ENCODE peak calls at places on chromosomes 5 and 9, in seven cellular contexts. M, S, Z, D, R, Y and A are unnamed samples.

GRCh38 chr5:1006656-1007071 is 1.9 kb upstream of the NKD2 start:
- DNase-seq in M (no peak), S (no peak), Z (no peak), D (peak; percentile 44), R (no peak), Y (no peak), A (no peak)

GRCh38 chr9:95415158-95415557 is 97.6 kb upstream of the FANCC start:
- DNase-seq in M (no peak), S (no peak), Z (no peak), D (no peak), R (no peak), Y (no peak), A (no peak)

GRCh38 chr5:72529383-72529782 is 22.2 kb upstream of the ZNF366 start:
- DNase-seq in M (no peak), S (no peak), Z (no peak), D (no peak), R (no peak), Y (no peak), A (no peak)

GRCh38 chr5:102617187-102617856 is 118.5 kb upstream of the SLCO6A1 start:
- DNase-seq in M (no peak), S (no peak), Z (no peak), D (no peak), R (no peak), Y (peak; percentile 66), A (no peak)

GRCh38 chr5:122195784-122196394 is 66.5 kb downstream of the ZNF474 start:
- DNase-seq in M (peak; percentile 19), S (peak; percentile 73), Z (peak; percentile 11), D (no peak), R (peak; percentile 46), Y (peak; percentile 35), A (peak; percentile 68)

GRCh38 chr5:171428849-171429542 is 9.5 kb downstream of the FGF18 start:
- DNase-seq in M (no peak), S (no peak), Z (no peak), D (peak; percentile 53), R (no peak), Y (no peak), A (no peak)

GRCh38 chr5:63164838-63165237 is 586.2 kb downstream of the LRRC70 start:
- DNase-seq in M (no peak), S (no peak), Z (no peak), D (no peak), R (peak; percentile 26), Y (no peak), A (no peak)

GRCh38 chr5:167720201-167720600 is 571.2 kb upstream of the WWC1 start:
- DNase-seq in M (no peak), S (no peak), Z (no peak), D (no peak), R (no peak), Y (no peak), A (peak; percentile 24)

GRCh38 chr5:140131967-140132409 is 6.3 kb downstream of the IGIP start:
- DNase-seq in M (no peak), S (peak; percentile 71), Z (no peak), D (no peak), R (no peak), Y (peak; percentile 83), A (peak; percentile 93)

GRCh38 chr9:89806371-89807100 is 201.7 kb downstream of the GADD45G start:
- DNase-seq in M (no peak), S (peak; percentile 34), Z (no peak), D (no peak), R (no peak), Y (no peak), A (no peak)

GRCh38 chr5:172849636-172850453 is 15.8 kb downstream of the ERGIC1 start:
- DNase-seq in M (no peak), S (no peak), Z (no peak), D (no peak), R (no peak), Y (no peak), A (peak; percentile 81)

DNA sequence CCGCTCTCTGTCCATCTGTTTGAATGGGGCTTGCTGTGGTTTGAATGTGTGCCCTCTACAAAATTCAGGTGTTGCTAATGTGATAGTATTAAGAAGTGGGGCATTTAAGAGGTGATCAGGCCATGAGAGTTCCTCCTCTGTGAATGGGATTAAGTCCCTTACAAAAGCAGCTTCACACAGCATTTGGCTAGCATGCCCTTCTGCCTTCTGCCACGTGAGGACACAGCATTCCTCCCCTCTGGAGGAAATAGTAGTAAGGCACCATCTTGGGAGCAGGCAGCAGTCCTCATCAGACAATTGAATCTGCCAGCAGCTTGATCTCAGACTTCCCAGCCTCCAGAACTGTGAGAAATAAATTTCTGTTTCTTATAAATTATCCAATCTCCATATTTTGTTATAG is 540.2 kb downstream of the CSNK1G3 start:
- DNase-seq in M (no peak), S (no peak), Z (no peak), D (no peak), R (peak; percentile 15), Y (no peak), A (no peak)
- H3K4me3 ChIP-seq in M (no peak overlapping the region), S (no peak overlapping the region), Z (no peak overlapping the region), D (no peak overlapping the region), R (no peak overlapping the region), Y (no peak overlapping the region), A (no peak overlapping the region)

GRCh38 chr5:43553381-43553780 is 3.5 kb downstream of the PAIP1 start:
- DNase-seq in M (no peak), S (no peak), Z (no peak), D (no peak), R (no peak), Y (no peak), A (peak; percentile 20)

GRCh38 chr5:43554497-43554896 is 2.4 kb downstream of the PAIP1 start:
- DNase-seq in M (no peak), S (no peak), Z (no peak), D (no peak), R (no peak), Y (no peak), A (no peak)

GRCh38 chr5:43556857-43557593 is at the start of gene PAIP1:
- DNase-seq in M (peak; percentile 75), S (peak; percentile 86), Z (peak; percentile 66), D (peak; percentile 91), R (peak; percentile 83), Y (peak; percentile 48), A (peak; percentile 93)

GRCh38 chr5:43560128-43560527 is 3.3 kb upstream of the PAIP1 start:
- DNase-seq in M (no peak), S (no peak), Z (no peak), D (no peak), R (no peak), Y (no peak), A (peak; percentile 52)

DNA sequence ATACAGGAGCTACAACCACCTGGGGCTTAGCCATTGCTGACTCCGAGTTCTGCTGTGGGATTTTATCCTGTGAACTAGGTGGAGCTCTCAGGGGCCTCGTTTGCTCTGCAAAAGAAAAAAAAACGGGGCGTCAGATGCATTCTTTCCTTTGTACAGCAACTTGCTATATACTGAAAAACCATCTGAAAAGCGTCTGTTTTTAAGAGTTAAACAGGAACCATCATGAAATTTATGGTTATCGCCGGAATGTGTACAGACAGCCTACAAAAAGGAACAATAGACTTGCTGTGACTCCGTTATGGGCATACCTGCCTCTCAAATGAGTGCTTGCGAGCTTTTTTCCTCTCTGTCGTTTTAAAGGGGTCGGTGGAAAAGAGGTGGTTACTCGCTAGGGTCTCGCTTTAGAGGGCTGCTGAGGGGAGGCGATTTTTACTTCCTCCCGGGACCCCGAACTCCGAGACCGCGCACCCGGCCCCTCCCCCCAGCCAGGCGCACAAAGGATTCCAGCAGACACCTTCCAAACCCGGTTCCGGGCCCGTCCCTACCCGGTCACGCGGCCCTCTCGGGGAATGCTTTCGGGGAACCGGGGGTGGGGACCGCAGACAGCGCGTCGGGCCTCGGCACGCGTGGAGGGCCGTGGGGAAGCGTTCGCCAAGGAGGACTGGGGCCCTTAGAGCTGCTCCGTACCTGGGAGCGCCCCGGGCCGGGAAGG is 826 bp downstream of the PAIP1 start:
- DNase-seq in M (peak; percentile 56), S (peak; percentile 67), Z (peak; percentile 29), D (peak; percentile 76), R (peak; percentile 41), Y (no peak), A (peak; percentile 60)
- H3K4me3 ChIP-seq in M (peak overlapping the region; percentile 93), S (peak overlapping the region; percentile 98), Z (peak overlapping the region; percentile 84), D (peak overlapping the region; percentile 85), R (peak overlapping the region; percentile 68), Y (peak overlapping the region; percentile 89), A (peak overlapping the region; percentile 67)

DNA sequence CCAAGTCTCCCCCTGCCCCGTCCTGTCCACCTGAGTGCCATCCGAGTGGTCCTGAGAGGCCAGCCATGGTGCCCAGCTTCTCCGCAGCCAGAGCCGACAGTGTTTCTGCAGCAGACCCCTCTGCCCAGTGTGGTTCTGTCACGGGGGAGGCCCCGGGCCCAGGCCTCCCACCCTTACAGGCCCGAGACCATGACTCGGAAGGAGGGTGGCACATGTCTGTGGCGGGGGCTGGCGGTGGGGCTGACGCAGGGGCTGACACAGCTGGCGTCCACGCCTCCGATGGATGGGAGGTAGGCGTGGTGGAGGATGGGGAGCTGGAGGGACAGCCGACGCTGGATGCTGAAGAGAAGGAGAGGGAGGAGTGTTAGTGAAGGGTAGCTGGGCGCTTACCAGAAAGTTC is 35.0 kb upstream of the TBC1D2 start:
- DNase-seq in M (no peak), S (no peak), Z (no peak), D (no peak), R (no peak), Y (no peak), A (no peak)
- H3K4me3 ChIP-seq in M (no peak overlapping the region), S (no peak overlapping the region), Z (no peak overlapping the region), D (no peak overlapping the region), R (no peak overlapping the region), Y (no peak overlapping the region), A (no peak overlapping the region)

GRCh38 chr5:59300930-59301329 is 592.6 kb downstream of the PDE4D start:
- DNase-seq in M (no peak), S (no peak), Z (no peak), D (no peak), R (no peak), Y (no peak), A (no peak)

GRCh38 chr5:59293700-59294099 is 599.8 kb downstream of the PDE4D start:
- DNase-seq in M (no peak), S (no peak), Z (no peak), D (no peak), R (no peak), Y (no peak), A (peak; percentile 31)

GRCh38 chr5:59299006-59299405 is 594.5 kb downstream of the PDE4D start:
- DNase-seq in M (no peak), S (peak; percentile 87), Z (no peak), D (no peak), R (no peak), Y (no peak), A (peak; percentile 71)

GRCh38 chr5:59301727-59302126 is 591.8 kb downstream of the PDE4D start:
- DNase-seq in M (no peak), S (peak; percentile 78), Z (no peak), D (no peak), R (no peak), Y (no peak), A (no peak)

DNA sequence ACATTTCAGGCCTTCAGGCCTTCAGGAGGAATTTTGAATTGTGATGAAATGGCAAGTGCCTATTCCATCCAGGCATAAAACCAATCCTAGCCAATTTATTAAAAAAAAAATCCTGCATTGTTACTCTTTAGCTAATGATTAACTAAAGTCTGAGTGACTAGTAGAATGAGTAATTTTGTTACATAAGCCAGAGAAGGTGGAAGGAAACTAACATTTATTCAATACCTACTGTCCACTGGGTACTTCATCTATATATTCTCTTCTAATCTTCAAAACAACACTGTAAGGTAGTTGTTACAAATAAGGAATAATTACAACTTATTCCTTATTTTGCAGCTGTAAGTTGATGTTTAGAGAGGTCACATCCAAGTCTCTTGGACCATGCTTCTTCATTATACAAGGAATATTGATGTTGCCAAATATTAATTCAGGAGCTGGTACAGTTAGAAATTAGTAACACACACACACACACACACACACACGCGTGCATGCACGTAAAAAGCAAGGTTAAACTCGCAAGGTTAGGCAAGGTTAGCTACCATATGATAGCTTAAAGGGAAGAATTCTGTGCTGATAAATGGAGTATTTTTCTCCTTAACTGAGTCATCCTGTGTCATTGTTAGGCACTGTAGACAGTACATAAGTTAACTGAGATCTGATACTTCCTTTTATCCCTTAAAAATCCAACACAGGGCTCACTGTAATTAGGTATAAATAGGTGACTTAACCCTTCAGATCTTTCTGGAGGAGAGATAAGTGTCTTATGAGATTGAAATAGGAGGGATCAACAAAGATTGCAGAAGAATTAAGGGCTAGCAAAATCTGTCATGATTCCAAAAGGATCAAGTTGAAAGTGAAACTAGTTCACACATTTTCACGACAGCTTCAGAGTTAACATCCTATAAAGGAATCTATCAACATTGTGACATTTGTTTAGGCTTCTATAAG is 596.9 kb downstream of the PDE4D start:
- DNase-seq in M (peak; percentile 52), S (peak; percentile 83), Z (peak; percentile 43), D (no peak), R (no peak), Y (no peak), A (peak; percentile 65)
- H3K4me3 ChIP-seq in M (peak overlapping the region; percentile 37), S (no peak overlapping the region), Z (peak overlapping the region; percentile 39), D (peak overlapping the region; percentile 41), R (no peak overlapping the region), Y (no peak overlapping the region), A (peak overlapping the region; percentile 43)